ENCODE peak calls at places on chromosomes 1 and 21, in nine cellular contexts. U, A, C, W, P, J, Y, K and V are unnamed samples.

GRCh38 chr1:54287821-54288220 is 87.9 kb downstream of the MRPL37 start:
- DNase-seq in C (no peak), A (peak; percentile 48), W (no peak), Y (no peak), K (peak; percentile 38), U (no peak), P (no peak), J (no peak), V (no peak)

GRCh38 chr1:220123889-220124288 is 30.0 kb downstream of the IARS2 start:
- DNase-seq in Y (peak; percentile 13), W (no peak), C (no peak), P (no peak), J (peak; percentile 22), U (peak; percentile 26), A (peak; percentile 7), K (no peak), V (no peak)

GRCh38 chr1:208030320-208031091 is 119.6 kb upstream of the CD34 start:
- DNase-seq in P (peak; percentile 67), C (no peak), J (no peak), U (no peak), W (peak; percentile 42), K (peak; percentile 68), A (peak; percentile 72), Y (no peak), V (no peak)

GRCh38 chr1:48916121-48917069 is 139.7 kb upstream of the BEND5 start:
- DNase-seq in U (peak; percentile 53), K (peak; percentile 74), Y (peak; percentile 3), J (peak; percentile 20), P (peak; percentile 78), W (no peak), C (peak; percentile 15), A (peak; percentile 80), V (no peak)

GRCh38 chr1:10762875-10763274 is 33.6 kb downstream of the CASZ1 start:
- DNase-seq in Y (no peak), P (no peak), K (no peak), C (no peak), A (no peak), J (no peak), U (no peak), W (peak; percentile 58), V (no peak)

GRCh38 chr1:18373882-18374493 is 106.7 kb upstream of the KLHDC7A start:
- DNase-seq in J (peak; percentile 26), A (no peak), P (no peak), Y (no peak), K (no peak), U (peak; percentile 93), C (no peak), W (peak; percentile 27), V (no peak)

GRCh38 chr21:33022489-33022827 is 3.3 kb upstream of the OLIG2 start:
- DNase-seq in W (no peak), K (no peak), J (no peak), C (no peak), P (no peak), A (no peak), U (no peak), Y (no peak), V (no peak)

GRCh38 chr1:9400425-9401079 is 107.9 kb downstream of the SPSB1 start:
- DNase-seq in K (peak; percentile 48), A (no peak), J (peak; percentile 44), C (no peak), P (peak; percentile 46), Y (no peak), W (no peak), U (no peak), V (no peak)

GRCh38 chr1:70906790-70907189 is 140.8 kb downstream of the PTGER3 start:
- DNase-seq in K (no peak), J (no peak), A (no peak), U (no peak), P (no peak), C (no peak), W (no peak), Y (no peak), V (no peak)

GRCh38 chr1:169090308-169090899 is 16.1 kb upstream of the ATP1B1 start:
- DNase-seq in J (no peak), A (no peak), C (no peak), P (no peak), W (no peak), U (no peak), Y (no peak), K (no peak), V (no peak)

GRCh38 chr1:236795757-236796719 is 946 bp downstream of the MTR start:
- DNase-seq in C (no peak), A (peak; percentile 61), P (peak; percentile 51), Y (no peak), K (peak; percentile 61), W (peak; percentile 55), U (no peak), J (peak; percentile 8), V (no peak)

GRCh38 chr1:35707253-35708178 is 11.2 kb downstream of the C1orf216 start:
- DNase-seq in J (no peak), P (no peak), W (peak; percentile 30), K (peak; percentile 30), U (peak; percentile 75), C (no peak), A (no peak), Y (peak; percentile 23), V (no peak)

GRCh38 chr21:45073301-45074047 is 906 bp upstream of the ADARB1 start:
- DNase-seq in Y (no peak), P (no peak), A (no peak), J (peak; percentile 13), U (peak; percentile 54), K (no peak), W (peak; percentile 38), C (no peak), V (no peak)

GRCh38 chr1:228794810-228795209 is 59.5 kb downstream of the RHOU start:
- DNase-seq in K (no peak), P (no peak), W (no peak), U (no peak), C (no peak), Y (no peak), A (no peak), J (no peak), V (no peak)

GRCh38 chr1:99919221-99919620 is 50.6 kb upstream of the SLC35A3 start:
- DNase-seq in C (no peak), A (peak; percentile 70), P (no peak), Y (no peak), W (no peak), K (no peak), J (no peak), U (no peak), V (no peak)

GRCh38 chr1:230073371-230074035 is 6.5 kb downstream of the GALNT2 start:
- DNase-seq in P (peak; percentile 59), C (no peak), W (no peak), Y (no peak), J (no peak), U (no peak), K (peak; percentile 78), A (no peak), V (no peak)

GRCh38 chr1:17617787-17618557 is 78.5 kb downstream of the ARHGEF10L start:
- DNase-seq in Y (no peak), C (no peak), K (peak; percentile 64), A (peak; percentile 12), P (peak; percentile 31), J (no peak), W (no peak), U (no peak), V (no peak)

GRCh38 chr1:119449964-119450363 is 35.0 kb downstream of the HSD3B2 start:
- DNase-seq in J (no peak), K (no peak), P (no peak), U (peak; percentile 71), Y (peak; percentile 1), W (no peak), C (no peak), A (no peak), V (no peak)
- TF ChIP-seq CTCF in J (no peak), K (no peak), P (no peak), U (no peak), Y (no peak), W (no peak), C (no peak), A (no peak), V (no peak)

DNA sequence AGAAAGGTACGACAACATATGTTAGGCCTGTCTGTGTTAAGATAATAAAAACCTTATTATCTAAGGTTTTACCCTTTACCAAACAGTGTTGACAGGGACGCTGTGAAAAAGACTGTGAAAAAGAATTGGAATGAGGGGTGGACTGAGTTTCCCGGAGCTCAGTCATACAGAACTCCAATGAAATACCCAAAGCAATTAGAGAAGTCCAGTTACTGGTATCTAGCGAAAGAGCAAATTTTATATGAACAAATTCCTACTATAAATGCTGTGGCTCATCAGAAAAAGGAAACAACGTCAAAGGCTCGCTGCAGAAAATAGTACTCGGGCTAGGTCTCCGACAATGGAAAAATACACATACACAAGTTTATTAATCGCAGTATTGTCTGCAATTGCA is 708 bp upstream of the RBBP5 start:
- DNase-seq in P (no peak), C (no peak), K (no peak), J (no peak), U (no peak), Y (peak; percentile 14), W (no peak), A (no peak), V (no peak)
- TF ChIP-seq CTCF in P (no peak), C (no peak), K (no peak), J (peak; percentile 47), U (no peak), Y (peak; percentile 5), W (no peak), A (no peak), V (peak; percentile 20)

DNA sequence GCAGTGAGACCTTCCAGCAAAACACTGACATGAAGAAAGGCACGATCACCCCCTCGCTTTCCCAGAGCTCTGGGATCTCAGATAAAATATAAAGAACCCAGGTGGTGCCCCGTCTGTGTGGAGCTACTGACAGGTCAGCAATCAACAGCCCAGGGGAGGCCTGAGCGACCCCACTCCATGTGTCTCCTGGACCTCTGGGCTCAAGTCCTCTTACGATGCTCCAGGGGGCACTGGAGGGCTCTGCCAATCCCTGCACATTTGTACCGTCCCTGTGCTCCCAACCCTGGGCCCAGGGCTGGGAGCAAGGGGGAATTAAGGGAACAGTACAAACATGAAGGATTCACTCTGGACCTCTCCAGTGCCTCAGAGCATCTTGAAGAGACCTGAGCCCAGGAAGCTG is 12.5 kb downstream of the S100A7A start:
- DNase-seq in U (peak; percentile 30), J (no peak), K (no peak), W (no peak), C (no peak), Y (no peak), P (no peak), A (no peak), V (no peak)
- TF ChIP-seq CTCF in U (no peak), J (no peak), K (no peak), W (no peak), C (peak; percentile 20), Y (no peak), P (no peak), A (no peak), V (no peak)

GRCh38 chr1:196977278-196977677 is at the start of gene CFHR5:
- DNase-seq in A (no peak), U (no peak), C (no peak), W (no peak), J (no peak), P (no peak), K (no peak), Y (no peak), V (no peak)

GRCh38 chr1:196976278-196976677 is 1.1 kb upstream of the CFHR5 start:
- DNase-seq in U (no peak), C (no peak), J (no peak), K (no peak), A (no peak), Y (no peak), P (no peak), W (no peak), V (no peak)

DNA sequence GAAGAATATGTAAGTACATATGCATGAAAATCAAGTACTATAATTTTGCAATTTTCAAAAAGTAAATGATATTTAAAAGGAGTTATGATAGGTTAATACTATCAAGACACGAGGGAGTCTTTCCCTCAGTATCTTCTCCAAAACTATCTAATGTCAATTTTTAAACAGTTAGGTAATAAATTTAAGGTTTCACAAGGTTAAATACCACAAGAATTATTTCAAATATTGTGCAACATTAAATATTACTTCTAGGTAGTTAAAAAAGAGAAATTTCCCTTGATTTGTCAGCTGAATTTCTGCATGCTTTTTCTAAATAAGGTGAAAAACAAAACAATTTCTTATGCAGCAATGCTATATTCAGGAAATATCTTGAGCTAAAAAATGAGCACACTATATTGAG is 3.5 kb downstream of the CFHR5 start:
- DNase-seq in K (no peak), U (no peak), A (no peak), W (no peak), J (no peak), Y (no peak), C (no peak), P (no peak), V (no peak)
- TF ChIP-seq CTCF in K (no peak), U (no peak), A (no peak), W (no peak), J (no peak), Y (no peak), C (no peak), P (no peak), V (no peak)